ENCODE peak calls at places on chromosomes 3 and 15, in six cellular contexts. F is Panc1, R is GM06990, Y is cardiac muscle cell, O is PC-3, E is breast epithelium. M is an unnamed sample.

GRCh38 chr3:42012935-42013651 is 51.2 kb upstream of the ULK4 start:
- DNase-seq in F (no peak), R (peak; percentile 90), Y (peak; percentile 75), O (peak; percentile 55), E (no peak), M (peak; percentile 47)

GRCh38 chr3:139339219-139339906 is 4.5 kb upstream of the MRPS22 start:
- DNase-seq in F (no peak), R (no peak), Y (no peak), O (no peak), E (no peak), M (no peak)

GRCh38 chr3:108554233-108554632 is 35.0 kb downstream of the CIP2A start:
- DNase-seq in F (no peak), R (no peak), Y (no peak), O (no peak), E (no peak), M (no peak)

GRCh38 chr3:3853584-3853983 is 54.4 kb downstream of the LRRN1 start:
- DNase-seq in F (no peak), R (no peak), Y (no peak), O (no peak), E (no peak), M (no peak)

GRCh38 chr3:41404601-41405000 is 205.3 kb downstream of the CTNNB1 start:
- DNase-seq in F (no peak), R (no peak), Y (no peak), O (no peak), E (no peak), M (no peak)

GRCh38 chr3:153970735-153971347 is 150.3 kb upstream of the ARHGEF26 start:
- DNase-seq in F (peak; percentile 2), R (no peak), Y (no peak), O (peak; percentile 62), E (no peak), M (no peak)

GRCh38 chr3:146966124-146966523 is 361.0 kb upstream of the PLSCR5 start:
- DNase-seq in F (no peak), R (no peak), Y (no peak), O (no peak), E (no peak), M (no peak)

GRCh38 chr3:88195951-88196434 is 46.2 kb downstream of the C3orf38 start:
- DNase-seq in F (no peak), R (no peak), Y (no peak), O (no peak), E (no peak), M (no peak)

GRCh38 chr3:39531681-39532080 is 64.2 kb downstream of the MOBP start:
- DNase-seq in F (no peak), R (no peak), Y (no peak), O (peak; percentile 51), E (no peak), M (peak; percentile 13)

GRCh38 chr3:41259449-41260062 is 60.3 kb downstream of the CTNNB1 start:
- DNase-seq in F (no peak), R (no peak), Y (no peak), O (peak; percentile 87), E (no peak), M (no peak)

GRCh38 chr15:92494791-92495190 is 101.1 kb downstream of the ST8SIA2 start:
- DNase-seq in F (no peak), R (no peak), Y (no peak), O (no peak), E (no peak), M (peak; percentile 67)

GRCh38 chr3:163916596-163917560 is 1161.4 kb downstream of the SI start:
- DNase-seq in F (no peak), R (no peak), Y (no peak), O (peak; percentile 62), E (no peak), M (no peak)

GRCh38 chr3:141556034-141556433 is 69.2 kb downstream of the RASA2 start:
- DNase-seq in F (no peak), R (no peak), Y (no peak), O (no peak), E (no peak), M (no peak)

GRCh38 chr3:170324962-170325361 is 32.6 kb upstream of the SKIL start:
- DNase-seq in F (no peak), R (no peak), Y (no peak), O (no peak), E (no peak), M (no peak)

GRCh38 chr3:193095366-193095765 is 145.7 kb upstream of the PLAAT1 start:
- DNase-seq in F (no peak), R (no peak), Y (peak; percentile 12), O (no peak), E (no peak), M (peak; percentile 9)

GRCh38 chr3:60708191-60708975 is 542.9 kb downstream of the FHIT start:
- DNase-seq in F (no peak), R (no peak), Y (no peak), O (peak; percentile 67), E (no peak), M (peak; percentile 39)

GRCh38 chr3:82883072-82883471 is 1121.6 kb upstream of the GBE1 start:
- DNase-seq in F (no peak), R (no peak), Y (no peak), O (no peak), E (no peak), M (no peak)

GRCh38 chr3:44890258-44890657 is 15.8 kb downstream of the TGM4 start:
- DNase-seq in F (no peak), R (no peak), Y (peak; percentile 47), O (no peak), E (no peak), M (no peak)

GRCh38 chr15:83654379-83655236 is 685 bp downstream of the ADAMTSL3 start:
- DNase-seq in F (no peak), R (no peak), Y (peak; percentile 12), O (peak; percentile 12), E (no peak), M (peak; percentile 12)

GRCh38 chr3:171810278-171811058 is at the start of gene PLD1:
- DNase-seq in F (no peak), R (no peak), Y (peak; percentile 89), O (peak; percentile 80), E (peak; percentile 71), M (peak; percentile 89)

GRCh38 chr15:62606376-62607164 is 436.0 kb upstream of the TPM1 start:
- DNase-seq in F (no peak), R (no peak), Y (no peak), O (peak; percentile 94), E (peak; percentile 28), M (peak; percentile 91)

GRCh38 chr15:65079580-65079979 is 3.0 kb downstream of the KBTBD13 start:
- DNase-seq in F (no peak), R (no peak), Y (no peak), O (no peak), E (no peak), M (no peak)
- H3K27me3 ChIP-seq in F (no peaks in the 10 kb centered on the region), R (no peaks in the 10 kb centered on the region), Y (no peaks in the 10 kb centered on the region), O (no peaks in the 10 kb centered on the region), E (no peaks in the 10 kb centered on the region), M (no peaks in the 10 kb centered on the region)

GRCh38 chr3:114216186-114216970 is 21.0 kb downstream of the ZNF80 start:
- DNase-seq in F (no peak), R (no peak), Y (no peak), O (no peak), E (no peak), M (peak; percentile 67)

GRCh38 chr3:114213669-114214541 is 23.5 kb downstream of the ZNF80 start:
- DNase-seq in F (no peak), R (peak; percentile 80), Y (peak; percentile 5), O (no peak), E (no peak), M (peak; percentile 70)

GRCh38 chr3:114213262-114213668 is 24.1 kb downstream of the ZNF80 start:
- DNase-seq in F (no peak), R (no peak), Y (no peak), O (no peak), E (no peak), M (no peak)

GRCh38 chr3:114212646-114213045 is 24.7 kb downstream of the ZNF80 start:
- DNase-seq in F (no peak), R (no peak), Y (no peak), O (no peak), E (no peak), M (no peak)

DNA sequence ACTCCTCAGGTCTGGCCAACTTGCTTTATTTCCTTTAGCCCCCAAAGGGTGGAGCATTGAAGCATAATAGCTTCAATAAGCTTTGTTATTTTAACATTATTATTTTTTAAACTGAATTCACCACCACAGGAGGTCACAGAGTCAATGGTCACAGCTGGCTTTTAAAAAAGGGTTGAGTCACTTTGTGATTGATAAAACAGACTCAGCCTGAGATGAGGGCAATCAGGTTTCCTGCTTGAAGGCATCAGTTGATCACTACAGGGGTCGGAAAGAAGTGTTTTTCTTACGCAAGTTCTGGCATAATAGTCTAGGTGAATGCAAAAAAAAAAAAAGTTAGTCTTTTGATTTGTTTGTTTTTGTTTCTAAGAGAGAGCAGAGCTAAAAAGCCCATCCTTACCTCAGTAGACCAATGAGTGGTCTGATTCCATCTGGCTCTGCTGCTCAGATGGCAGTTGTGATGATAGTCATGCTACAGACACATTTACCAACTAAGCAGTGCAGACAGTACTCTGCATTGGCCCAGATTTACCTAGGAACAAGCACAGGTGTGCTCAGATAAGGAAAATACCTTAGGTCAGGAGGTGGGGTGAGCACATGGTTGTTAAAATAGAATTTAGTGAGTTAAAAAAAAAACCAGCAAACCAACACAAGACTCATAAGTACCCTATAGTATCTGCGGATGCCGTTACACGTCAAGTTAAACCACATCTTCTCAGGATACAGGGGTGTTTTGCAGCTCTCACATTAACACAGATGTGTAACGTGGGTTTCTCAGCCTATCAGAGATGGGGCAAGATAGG is 22.6 kb downstream of the ZNF80 start:
- DNase-seq in F (no peak), R (peak; percentile 30), Y (no peak), O (no peak), E (no peak), M (no peak)
- H3K4me3 ChIP-seq in F (no peak overlapping the region), R (peak overlapping the region; percentile 52), Y (no peak overlapping the region), O (no peak overlapping the region), E (peak overlapping the region; percentile 19), M (peak overlapping the region; percentile 26)

GRCh38 chr3:69817988-69818387 is 78.7 kb downstream of the MITF start:
- DNase-seq in F (no peak), R (no peak), Y (peak; percentile 37), O (no peak), E (no peak), M (no peak)
- H3K27me3 ChIP-seq in F (no peaks in the 10 kb centered on the region), R (no peaks in the 10 kb centered on the region), Y (no peaks in the 10 kb centered on the region), O (no peaks in the 10 kb centered on the region), E (no peaks in the 10 kb centered on the region), M (no peaks in the 10 kb centered on the region)

GRCh38 chr15:29522373-29523276 is 253.0 kb upstream of the NSMCE3 start:
- DNase-seq in F (no peak), R (no peak), Y (no peak), O (peak; percentile 90), E (no peak), M (no peak)

GRCh38 chr15:29516929-29517328 is 247.3 kb upstream of the NSMCE3 start:
- DNase-seq in F (no peak), R (no peak), Y (no peak), O (no peak), E (no peak), M (no peak)

GRCh38 chr15:29514931-29515330 is 245.3 kb upstream of the NSMCE3 start:
- DNase-seq in F (no peak), R (no peak), Y (no peak), O (no peak), E (no peak), M (no peak)

GRCh38 chr15:29517829-29518228 is 248.2 kb upstream of the NSMCE3 start:
- DNase-seq in F (no peak), R (no peak), Y (no peak), O (no peak), E (no peak), M (no peak)

DNA sequence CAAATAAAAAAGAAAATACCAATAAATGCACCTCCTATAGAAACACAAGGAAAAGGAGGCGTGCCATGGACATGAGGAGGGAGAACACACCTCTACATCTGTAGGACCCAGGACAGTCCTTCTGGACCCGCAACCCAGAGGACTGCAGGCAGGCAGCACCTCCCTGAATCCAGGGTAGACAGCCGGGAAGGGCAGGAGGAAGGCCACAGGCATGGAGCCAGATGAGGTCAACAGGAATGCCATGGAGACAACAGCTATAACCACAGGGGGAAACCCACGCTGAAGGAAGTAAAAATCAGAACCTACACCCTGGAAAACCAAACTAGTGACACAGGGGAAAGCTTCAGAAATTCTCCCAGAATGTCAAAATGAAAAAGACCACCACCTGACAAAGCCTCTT is 248.8 kb upstream of the NSMCE3 start:
- DNase-seq in F (no peak), R (no peak), Y (no peak), O (no peak), E (no peak), M (no peak)
- H3K4me3 ChIP-seq in F (no peak overlapping the region), R (no peak overlapping the region), Y (no peak overlapping the region), O (no peak overlapping the region), E (no peak overlapping the region), M (no peak overlapping the region)